ENCODE peak calls at places on chromosomes 16 and 17, in four cellular contexts. Q is H1, C is GM12878, Z is HepG2. K is an unnamed sample.
A peak's percentile ranks its signal among the peaks of the same experiment; 100 is the strongest.

GRCh38 chr16:87692756-87693155 is 73.0 kb downstream of the KLHDC4 start:
- DNase-seq in Q (no peak), C (no peak), Z (no peak), K (no peak)

GRCh38 chr17:20156196-20157077 is 147.3 kb downstream of the SPECC1 start:
- DNase-seq in Q (no peak), C (no peak), Z (peak; percentile 39), K (peak; percentile 38)

GRCh38 chr17:19371259-19372003 is 6.9 kb upstream of the MAPK7 start:
- DNase-seq in Q (no peak), C (no peak), Z (no peak), K (no peak)

GRCh38 chr17:923633-924032 is 55.9 kb downstream of the NXN start:
- DNase-seq in Q (no peak), C (no peak), Z (no peak), K (no peak)

GRCh38 chr17:57707892-57708291 is 37.2 kb downstream of the CCDC182 start:
- DNase-seq in Q (peak; percentile 60), C (no peak), Z (no peak), K (peak; percentile 15)

GRCh38 chr17:33056392-33057146 is 64.9 kb downstream of the SPACA3 start:
- DNase-seq in Q (no peak), C (no peak), Z (peak; percentile 12), K (no peak)

GRCh38 chr17:9859781-9860180 is 34.1 kb downstream of the GLP2R start:
- DNase-seq in Q (peak; percentile 10), C (no peak), Z (no peak), K (no peak)

GRCh38 chr17:42774066-42774750 is 959 bp downstream of the VPS25 start:
- DNase-seq in Q (no peak), C (no peak), Z (peak; percentile 49), K (no peak)

GRCh38 chr16:53504665-53505064 is 1.7 kb upstream of the AKTIP start:
- DNase-seq in Q (no peak), C (no peak), Z (no peak), K (no peak)

GRCh38 chr17:50268632-50269287 is 5.5 kb upstream of the TMEM92 start:
- DNase-seq in Q (peak; percentile 34), C (no peak), Z (no peak), K (no peak)

DNA sequence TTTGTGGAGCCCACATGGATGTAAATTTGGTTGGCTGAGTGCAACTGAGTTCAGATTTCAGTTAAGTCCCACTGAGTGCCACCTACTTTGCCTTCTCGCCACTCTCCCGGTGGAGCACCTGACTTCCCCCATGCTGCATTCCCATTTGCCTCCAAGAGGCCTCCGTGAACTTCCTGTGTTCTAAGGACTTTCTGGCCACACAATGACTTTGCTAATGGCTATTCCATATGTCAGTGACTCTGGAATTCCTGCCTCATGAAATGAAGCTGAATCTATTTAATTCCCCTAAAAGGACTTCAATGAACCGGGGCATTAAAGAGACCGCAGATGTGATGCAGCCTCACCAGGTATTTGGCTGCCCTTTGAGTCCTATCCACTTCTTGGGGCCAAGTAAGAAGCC is 29.9 kb downstream of the ABCC12 start:
- DNase-seq in Q (no peak), C (no peak), Z (no peak), K (no peak)
- TF ChIP-seq SUZ12 in Q (no peak), C (no peak), Z (no peak), K (no peak)

GRCh38 chr17:75371981-75372380 is 33.5 kb downstream of the GRB2 start:
- DNase-seq in Q (no peak), C (no peak), Z (no peak), K (no peak)
- TF ChIP-seq YY1 in Q (no peak), C (no peak), Z (no peak), K (no peak)

GRCh38 chr17:37706446-37706845 is 38.4 kb downstream of the HNF1B start:
- DNase-seq in Q (no peak), C (no peak), Z (peak; percentile 42), K (no peak)
- TF ChIP-seq SUZ12 in Q (no peak), C (no peak), Z (no peak), K (no peak)

DNA sequence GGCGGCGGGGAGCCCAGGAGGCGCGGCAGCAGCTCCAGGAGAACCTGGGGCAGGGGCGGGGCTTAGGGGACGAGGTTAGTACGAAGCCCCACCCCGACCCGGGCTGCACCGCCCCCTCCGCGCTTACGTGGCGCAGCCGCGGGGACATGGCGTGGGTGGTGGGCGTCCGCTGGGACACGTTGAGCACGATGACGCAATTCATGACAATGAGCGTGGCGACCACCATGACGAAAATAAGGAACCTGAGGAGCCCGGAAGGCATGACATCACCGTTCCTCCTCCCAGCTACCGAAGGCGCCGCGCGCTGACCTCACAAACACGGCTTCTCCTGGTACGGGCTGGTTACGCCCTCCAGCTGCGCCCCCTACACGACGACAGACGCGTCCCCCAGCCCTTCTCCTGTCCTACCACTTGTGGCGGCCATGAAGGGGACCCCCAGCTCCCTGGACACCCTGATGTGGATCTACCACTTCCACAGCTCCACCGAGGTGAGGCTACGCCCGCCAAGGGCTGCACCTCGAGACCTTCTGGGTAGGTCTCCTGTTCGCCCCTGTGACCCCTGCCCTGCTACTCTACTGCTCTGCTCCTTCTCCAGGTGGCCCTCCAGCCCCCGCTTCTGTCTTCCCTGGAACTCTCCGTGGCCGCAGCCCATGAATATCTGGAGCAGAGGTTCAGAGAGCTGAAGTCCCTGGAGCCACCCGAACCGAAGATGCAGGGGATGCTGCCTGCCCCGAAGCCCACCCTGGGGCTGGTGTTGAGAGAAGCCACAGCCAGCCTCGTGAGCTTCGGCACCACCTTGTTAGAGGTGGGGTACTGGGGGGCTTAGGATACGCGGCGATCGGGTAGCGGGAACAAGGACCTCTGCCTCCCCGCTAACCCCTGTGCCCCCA is at the start of gene C17orf107:
- DNase-seq in Q (no peak), C (no peak), Z (no peak), K (no peak)
- TF ChIP-seq YY1 in Q (no peak), C (no peak), Z (no peak), K (no peak)

DNA sequence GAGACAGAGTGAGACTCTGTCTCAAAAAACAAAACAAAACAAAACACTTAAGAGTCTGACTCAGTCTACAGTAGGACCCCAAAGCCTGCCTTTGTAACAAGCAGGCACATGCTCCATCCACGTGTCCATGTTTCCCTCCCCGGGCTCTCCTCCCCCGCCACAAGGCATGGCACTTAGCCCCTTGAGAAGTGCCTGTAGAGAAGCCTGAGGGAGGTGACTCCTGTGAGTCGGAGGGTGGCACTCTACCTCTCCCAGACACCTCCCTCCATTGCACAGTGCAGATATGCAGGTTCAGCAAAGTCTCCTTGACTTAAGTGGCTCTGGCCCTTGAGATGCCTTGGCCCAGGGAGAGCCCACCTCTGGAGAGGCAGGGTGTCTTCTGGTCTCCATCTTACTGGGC is 6.8 kb downstream of the FHOD1 start:
- DNase-seq in Q (no peak), C (no peak), Z (no peak), K (no peak)
- TF ChIP-seq SUZ12 in Q (no peak), C (no peak), Z (no peak), K (no peak)

K was measured in NT2/D1.